ENCODE peak calls at places on chromosome 4, in six cellular contexts. T, N, S, P, Y and Q are unnamed samples.

GRCh38 chr4:109014593-109015412 is 251.9 kb upstream of the ETNPPL start:
- DNase-seq in T (no peak), Y (no peak), P (no peak), N (no peak), S (no peak), Q (no peak)

GRCh38 chr4:100257567-100257966 is 67.3 kb upstream of the DDIT4L start:
- DNase-seq in S (no peak), Y (no peak), T (no peak), P (no peak), N (peak), Q (no peak)

GRCh38 chr4:128854433-128854832 is 44.9 kb downstream of the JADE1 start:
- DNase-seq in N (no peak), Y (peak), P (no peak), T (no peak), S (no peak), Q (no peak)

GRCh38 chr4:22991576-22991975 is 298.8 kb downstream of the GBA3 start:
- DNase-seq in T (no peak), Y (peak), S (no peak), P (no peak), N (no peak), Q (no peak)

GRCh38 chr4:101163936-101164335 is 183.4 kb downstream of the PPP3CA start:
- DNase-seq in S (no peak), T (no peak), P (no peak), Y (no peak), N (no peak), Q (no peak)

GRCh38 chr4:143559757-143560147 is 46.2 kb downstream of the SMARCA5 start:
- DNase-seq in N (no peak), Y (no peak), T (no peak), S (no peak), P (no peak), Q (no peak)

GRCh38 chr4:100206850-100207249 is 16.6 kb upstream of the DDIT4L start:
- DNase-seq in P (no peak), S (no peak), N (no peak), Y (no peak), T (no peak), Q (no peak)

GRCh38 chr4:38612996-38613395 is 51.0 kb upstream of the KLF3 start:
- DNase-seq in T (no peak), P (no peak), Y (peak), S (no peak), N (no peak), Q (no peak)

GRCh38 chr4:25180524-25181131 is 20.4 kb upstream of the SEPSECS start:
- DNase-seq in P (no peak), T (no peak), Y (peak), N (peak), S (no peak), Q (peak)

GRCh38 chr4:167216783-167217182 is 17.5 kb downstream of the SPOCK3 start:
- DNase-seq in S (no peak), Y (no peak), N (no peak), T (no peak), P (no peak), Q (no peak)

GRCh38 chr4:20192754-20193521 is 58.8 kb upstream of the SLIT2 start:
- DNase-seq in Y (peak), S (no peak), N (peak), P (no peak), T (no peak), Q (no peak)

GRCh38 chr4:22115262-22115661 is 166.7 kb upstream of the KCNIP4 start:
- DNase-seq in Y (no peak), N (no peak), T (no peak), P (no peak), S (no peak), Q (no peak)

GRCh38 chr4:3532714-3533336 is 603 bp upstream of the LRPAP1 start:
- DNase-seq in N (no peak), T (no peak), S (no peak), Y (no peak), P (no peak), Q (no peak)

GRCh38 chr4:66577922-66578321 is 907.6 kb upstream of the EPHA5 start:
- DNase-seq in S (no peak), N (no peak), T (no peak), Y (peak), P (no peak), Q (no peak)

GRCh38 chr4:17385403-17385802 is 126.5 kb downstream of the QDPR start:
- DNase-seq in S (no peak), N (no peak), Y (peak), P (no peak), T (no peak), Q (no peak)

GRCh38 chr4:7803992-7804758 is 135.5 kb downstream of the AFAP1 start:
- DNase-seq in P (peak), T (peak), N (peak), S (peak), Y (peak), Q (peak)

GRCh38 chr4:148164529-148164928 is 277.7 kb downstream of the NR3C2 start:
- DNase-seq in S (no peak), P (no peak), N (no peak), T (no peak), Y (no peak), Q (no peak)

GRCh38 chr4:85658766-85659439 is 184.0 kb downstream of the ARHGAP24 start:
- DNase-seq in S (no peak), T (no peak), P (no peak), N (no peak), Y (no peak), Q (no peak)

GRCh38 chr4:130077275-130077674 is 981.3 kb downstream of the C4orf33 start:
- DNase-seq in Y (peak), N (peak), P (no peak), T (no peak), S (no peak), Q (no peak)

GRCh38 chr4:39750216-39750615 is 52.3 kb downstream of the UBE2K start:
- DNase-seq in N (no peak), T (no peak), Y (no peak), S (no peak), P (no peak), Q (no peak)

GRCh38 chr4:107937040-107937439 is 5.7 kb downstream of the CYP2U1 start:
- DNase-seq in P (no peak), S (no peak), N (no peak), Y (no peak), T (no peak), Q (no peak)

GRCh38 chr4:122922877-122923511 is 597 bp upstream of the NUDT6 start:
- DNase-seq in N (peak), T (peak), S (peak), Y (peak), P (peak), Q (peak)

GRCh38 chr4:145609494-145610427 is 9.4 kb upstream of the MMAA start:
- DNase-seq in S (no peak), Y (peak), N (peak), P (peak), T (peak), Q (peak)

GRCh38 chr4:112765317-112765989 is 128.5 kb downstream of the LARP7 start:
- DNase-seq in N (peak), S (no peak), P (no peak), T (no peak), Y (peak), Q (no peak)

GRCh38 chr4:163071308-163071707 is 95.4 kb downstream of the NAF1 start:
- DNase-seq in P (no peak), N (no peak), T (no peak), Y (peak), S (no peak), Q (no peak)

GRCh38 chr4:19583827-19584569 is 667.7 kb upstream of the SLIT2 start:
- DNase-seq in N (no peak), T (no peak), P (no peak), Y (peak), S (no peak), Q (no peak)

GRCh38 chr4:168388890-168389289 is 70.3 kb upstream of the DDX60 start:
- DNase-seq in T (no peak), S (no peak), Y (peak), P (no peak), N (peak), Q (no peak)

GRCh38 chr4:61202100-61202637 is 2.0 kb downstream of the ADGRL3 start:
- DNase-seq in T (no peak), P (peak), Y (no peak), S (no peak), N (no peak), Q (no peak)

GRCh38 chr4:189835505-189835904 is 105.2 kb upstream of the FRG1 start:
- DNase-seq in Y (no peak), P (no peak), S (no peak), T (no peak), N (no peak), Q (no peak)

GRCh38 chr4:26150948-26151347 is 169.9 kb upstream of the RBPJ start:
- DNase-seq in N (peak), T (no peak), P (no peak), S (no peak), Y (peak), Q (no peak)

GRCh38 chr4:8303485-8304281 is 34.1 kb downstream of the HTRA3 start:
- DNase-seq in T (no peak), Y (peak), N (peak), P (no peak), S (no peak), Q (no peak)

GRCh38 chr4:75990129-75990528 is 616 bp downstream of the SDAD1 start:
- DNase-seq in S (no peak), N (no peak), T (no peak), Y (peak), P (no peak), Q (no peak)

GRCh38 chr4:7820031-7820825 is 119.4 kb downstream of the AFAP1 start:
- DNase-seq in T (no peak), Y (no peak), N (no peak), P (no peak), S (no peak), Q (no peak)

GRCh38 chr4:98113005-98113404 is 30.3 kb downstream of the STPG2 start:
- DNase-seq in S (no peak), N (peak), T (no peak), P (peak), Y (peak), Q (no peak)

GRCh38 chr4:3733195-3733594 is 33.0 kb upstream of the ADRA2C start:
- DNase-seq in S (no peak), P (no peak), Y (no peak), T (no peak), N (no peak), Q (no peak)

GRCh38 chr4:17111959-17112659 is 213.7 kb upstream of the LDB2 start:
- DNase-seq in T (no peak), N (no peak), Y (no peak), S (no peak), P (peak), Q (no peak)

GRCh38 chr4:109675843-109676242 is 27.4 kb downstream of the CASP6 start:
- DNase-seq in S (no peak), N (no peak), Y (no peak), P (no peak), T (no peak), Q (no peak)

GRCh38 chr4:3266076-3266475 is 17.1 kb downstream of the MSANTD1 start:
- DNase-seq in Y (no peak), N (no peak), S (no peak), P (no peak), T (no peak), Q (no peak)

GRCh38 chr4:26861434-26862186 is 969 bp downstream of the STIM2 start:
- DNase-seq in N (peak), Y (peak), S (peak), T (peak), P (peak), Q (peak)

GRCh38 chr4:2253160-2254084 is 8.5 kb downstream of the MXD4 start:
- DNase-seq in N (no peak), P (peak), Y (no peak), T (no peak), S (peak), Q (no peak)